ENCODE peak calls at places on chromosomes 7 and 10, in nine cellular contexts. W is prostate gland, U is right lobe of liver, R is stomach, K is uterus, O is esophagus squamous epithelium, D is HCT116, A is A549, L is heart left ventricle. M is an unnamed sample.

GRCh38 chr7:44048031-44048795 is 3.7 kb downstream of the DBNL start:
- DNase-seq in K (peak; percentile 15), O (no peak), A (no peak), D (no peak), W (no peak), U (peak; percentile 33), L (no peak), R (no peak), M (no peak)

GRCh38 chr10:21694646-21695045 is 160.6 kb downstream of the MLLT10 start:
- DNase-seq in O (no peak), W (no peak), R (no peak), K (no peak), L (no peak), D (no peak), U (no peak), A (no peak), M (peak; percentile 32)

GRCh38 chr7:54354436-54354835 is 187.7 kb upstream of the VSTM2A start:
- DNase-seq in L (no peak), D (no peak), U (no peak), A (peak; percentile 33), K (no peak), R (no peak), O (no peak), W (no peak), M (no peak)

GRCh38 chr10:119803264-119803663 is 69.4 kb downstream of the MCMBP start:
- DNase-seq in K (no peak), U (no peak), D (no peak), O (no peak), A (no peak), R (no peak), W (no peak), L (no peak), M (no peak)

GRCh38 chr10:118447478-118447877 is 105.4 kb upstream of the FAM204A start:
- DNase-seq in D (no peak), U (no peak), W (peak; percentile 19), R (no peak), L (peak; percentile 66), K (peak; percentile 50), A (no peak), O (no peak), M (peak; percentile 14)

GRCh38 chr10:109701583-109702215 is 221.6 kb downstream of the XPNPEP1 start:
- DNase-seq in R (no peak), W (no peak), K (no peak), L (no peak), D (no peak), A (no peak), O (no peak), U (no peak), M (no peak)

GRCh38 chr7:6127129-6127490 is 95.9 kb downstream of the ANKRD61 start:
- DNase-seq in K (no peak), D (no peak), R (no peak), U (no peak), A (no peak), L (no peak), O (no peak), W (no peak), M (no peak)

GRCh38 chr7:116777613-116778380 is 84.6 kb upstream of the CAPZA2 start:
- DNase-seq in A (no peak), O (no peak), R (no peak), L (no peak), D (no peak), U (no peak), W (no peak), K (no peak), M (no peak)

GRCh38 chr10:69348824-69349541 is 67.7 kb downstream of the TACR2 start:
- DNase-seq in W (no peak), K (peak; percentile 59), D (no peak), L (no peak), R (no peak), U (no peak), A (peak; percentile 78), O (no peak), M (no peak)

GRCh38 chr10:45308707-45309106 is 6.7 kb downstream of the OR13A1 start:
- DNase-seq in D (peak; percentile 2), R (no peak), K (no peak), L (no peak), U (no peak), W (no peak), O (no peak), A (no peak), M (no peak)

GRCh38 chr7:52920977-52921376 is 114.5 kb upstream of the POM121L12 start:
- DNase-seq in K (no peak), R (no peak), A (no peak), U (no peak), W (no peak), L (no peak), O (no peak), D (no peak), M (no peak)

GRCh38 chr10:101231092-101231491 is 1.8 kb upstream of the LBX1 start:
- DNase-seq in D (no peak), K (no peak), L (no peak), U (no peak), W (no peak), A (no peak), O (no peak), R (no peak), M (no peak)

GRCh38 chr10:71112138-71112785 is 100.1 kb upstream of the UNC5B start:
- DNase-seq in A (no peak), W (no peak), K (no peak), L (no peak), D (no peak), O (no peak), R (no peak), U (no peak), M (no peak)

GRCh38 chr10:75936841-75937240 is 505.4 kb downstream of the LRMDA start:
- DNase-seq in L (no peak), D (no peak), W (no peak), A (no peak), K (no peak), O (no peak), U (no peak), R (no peak), M (no peak)

GRCh38 chr7:82087099-82087498 is 317.3 kb upstream of the HGF start:
- DNase-seq in U (no peak), A (no peak), R (no peak), W (no peak), L (no peak), O (no peak), D (no peak), K (no peak), M (no peak)
- TF ChIP-seq CTCF in U (no peak), A (no peak), R (no peak), W (no peak), L (no peak), O (no peak), D (no peak), K (no peak), M (no peak)

DNA sequence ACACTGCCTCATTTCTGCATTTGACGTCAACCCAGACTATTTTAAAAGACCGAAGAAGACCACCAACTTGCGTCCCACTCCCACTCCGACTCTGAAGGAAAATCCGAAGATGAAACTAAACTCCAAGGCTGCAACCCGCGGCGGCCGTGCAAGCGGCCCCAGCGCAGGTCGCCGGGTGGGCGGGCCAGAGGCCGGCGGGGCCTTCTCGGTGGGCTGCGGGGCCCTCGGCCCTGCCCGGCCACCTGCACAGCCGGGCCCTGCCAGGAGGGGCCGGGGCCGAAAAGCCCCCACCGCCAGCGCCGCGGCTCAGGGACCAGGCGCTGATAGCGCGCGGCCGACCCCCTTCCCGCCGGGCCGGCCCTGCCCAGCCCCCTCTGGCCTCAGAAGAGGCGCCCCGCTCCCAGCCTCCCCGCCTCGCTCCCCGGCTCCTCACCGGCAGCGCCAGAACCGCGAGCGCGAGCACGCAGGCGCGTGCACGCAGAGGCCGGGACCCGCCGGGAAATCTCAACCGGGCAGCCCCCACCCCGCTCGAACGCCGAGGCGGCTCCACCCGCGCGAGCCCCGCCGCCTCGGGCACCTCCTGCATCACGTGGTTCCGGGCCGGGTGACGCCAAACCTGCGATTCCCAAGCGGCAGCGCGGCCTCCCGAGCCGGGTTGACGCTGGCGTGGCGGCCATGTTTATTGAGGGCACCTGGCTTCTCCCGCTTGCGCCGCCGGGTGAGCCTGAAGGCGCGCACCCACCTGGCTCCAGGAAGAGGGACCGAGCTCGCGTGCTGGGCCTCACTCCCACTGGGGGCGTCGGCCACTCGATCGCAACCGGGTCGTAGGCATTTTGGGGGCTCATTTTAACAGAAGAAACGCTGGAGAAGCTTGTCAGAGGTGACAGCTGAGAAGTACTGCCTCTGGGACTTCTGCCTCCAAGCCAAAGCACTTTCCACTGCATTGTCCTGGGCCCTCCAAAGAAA is at the start of gene C7orf25:
- DNase-seq in O (peak; percentile 74), K (peak; percentile 95), L (peak; percentile 99), D (peak; percentile 82), W (peak; percentile 97), A (peak; percentile 95), R (peak; percentile 97), U (peak; percentile 98), M (peak; percentile 97)
- TF ChIP-seq POLR2A in O (no peak), K (no peak), L (peak; percentile 69), D (peak; percentile 48), W (no peak), A (peak; percentile 43), R (no peak), U (peak; percentile 59), M (peak; percentile 46)

DNA sequence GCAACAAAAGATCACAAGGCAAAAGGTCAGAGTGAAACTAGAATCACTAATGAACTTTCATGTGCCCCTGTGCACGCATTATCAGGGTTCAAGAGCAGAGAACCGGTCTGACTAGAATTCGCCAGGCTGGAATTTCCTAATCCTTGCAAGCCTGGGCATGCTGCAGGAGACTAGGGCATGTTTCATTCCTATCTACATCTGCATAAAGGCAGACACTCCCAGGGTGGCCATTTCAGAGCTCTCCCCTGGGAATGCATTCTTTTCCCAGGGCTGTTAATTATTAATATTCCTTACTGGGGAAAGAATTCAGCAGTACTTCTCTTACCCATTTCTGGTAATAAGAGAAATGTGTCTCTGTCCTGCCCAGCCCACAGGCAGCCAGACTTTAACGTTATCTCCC is 90.5 kb downstream of the CDC14C start:
- DNase-seq in R (no peak), W (no peak), D (no peak), L (no peak), O (no peak), U (no peak), A (peak; percentile 23), K (no peak), M (no peak)
- TF ChIP-seq CTCF in R (no peak), W (no peak), D (no peak), L (no peak), O (no peak), U (no peak), A (no peak), K (no peak), M (no peak)

DNA sequence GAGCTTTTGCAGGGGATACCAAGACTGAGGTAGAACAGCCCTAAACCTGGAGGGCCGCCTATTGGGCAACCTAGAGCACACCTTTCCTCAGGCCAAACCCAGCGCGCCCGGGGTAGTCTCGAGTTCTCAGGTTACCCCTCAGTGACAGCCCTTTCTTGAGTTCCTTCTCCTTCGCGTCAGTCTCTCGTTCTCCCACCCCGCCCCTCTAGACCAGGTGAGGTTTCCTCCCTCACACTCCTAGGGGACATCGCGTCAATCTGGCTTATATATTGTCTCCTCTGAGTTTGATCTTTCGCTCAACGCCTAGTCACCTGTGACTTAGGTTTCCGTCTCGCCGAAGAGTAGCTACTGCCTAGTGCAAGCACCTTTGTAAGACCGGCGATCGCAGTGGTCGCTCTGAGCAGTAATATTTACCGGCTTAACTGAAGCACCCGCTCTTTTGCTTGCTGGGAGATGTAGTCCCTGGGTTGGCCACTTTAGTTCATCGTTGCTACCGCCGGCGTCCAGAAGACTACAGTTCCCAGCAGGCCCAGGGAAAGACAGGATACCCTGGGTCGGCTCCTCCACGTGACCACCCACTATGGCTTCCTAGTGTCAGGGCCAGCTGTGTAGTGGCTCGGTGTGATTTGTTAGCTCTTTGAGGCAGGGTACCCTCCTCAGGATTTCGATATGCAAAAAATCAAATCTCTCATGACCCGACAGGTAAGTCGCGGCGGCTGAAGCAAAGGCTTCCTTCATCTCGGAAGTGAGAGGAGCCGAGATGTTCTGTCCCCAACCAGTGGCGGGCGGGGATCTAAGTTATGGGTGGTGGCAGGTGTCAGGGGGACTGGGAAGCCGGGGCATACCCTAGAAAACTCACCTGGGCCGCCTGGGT is at the start of gene VPS50:
- DNase-seq in K (peak; percentile 96), U (peak; percentile 95), W (peak; percentile 97), O (peak; percentile 79), A (peak; percentile 95), R (peak; percentile 94), L (peak; percentile 92), D (peak; percentile 95), M (peak; percentile 93)
- TF ChIP-seq POLR2A in K (peak; percentile 4), U (peak; percentile 46), W (peak; percentile 29), O (no peak), A (peak; percentile 36), R (no peak), L (peak; percentile 65), D (peak; percentile 54), M (no peak)